ENCODE peak calls at places on chromosomes 13 and 19, in ten cellular contexts. G, X, R, A, Q, V, M, I, L and P are unnamed samples.

GRCh38 chr13:24167666-24168391 is 7.3 kb downstream of the SPATA13 start:
- DNase-seq in G (no peak), X (no peak), R (no peak), A (no peak), Q (no peak), V (no peak), M (no peak), I (no peak), L (no peak), P (no peak)

GRCh38 chr13:27536361-27537101 is 83.8 kb downstream of the LNX2 start:
- DNase-seq in G (no peak), X (no peak), R (no peak), A (no peak), Q (no peak), V (no peak), M (peak), I (no peak), L (no peak), P (no peak)

GRCh38 chr19:400976-401835 is 7.7 kb downstream of the C2CD4C start:
- DNase-seq in G (no peak), X (no peak), R (no peak), A (no peak), Q (peak), V (no peak), M (peak), I (no peak), L (no peak), P (no peak)

GRCh38 chr19:9857920-9858746 is 23.0 kb downstream of the PIN1 start:
- DNase-seq in G (no peak), X (no peak), R (no peak), A (no peak), Q (no peak), V (no peak), M (no peak), I (no peak), L (no peak), P (no peak)

GRCh38 chr13:106440846-106441245 is 94.6 kb downstream of the EFNB2 start:
- DNase-seq in G (no peak), X (no peak), R (no peak), A (no peak), Q (no peak), V (no peak), M (no peak), I (no peak), L (no peak), P (no peak)

GRCh38 chr13:108859202-108860012 is 230.0 kb downstream of the MYO16 start:
- DNase-seq in G (peak), X (no peak), R (peak), A (no peak), Q (no peak), V (peak), M (no peak), I (no peak), L (peak), P (no peak)

GRCh38 chr13:99931462-99931861 is 40.1 kb downstream of the ZIC5 start:
- DNase-seq in G (no peak), X (no peak), R (no peak), A (no peak), Q (no peak), V (no peak), M (no peak), I (no peak), L (no peak), P (no peak)

GRCh38 chr13:89930861-89931260 is 1416.6 kb upstream of the MIR17HG start:
- DNase-seq in G (no peak), X (no peak), R (no peak), A (peak), Q (no peak), V (no peak), M (no peak), I (no peak), L (no peak), P (no peak)

GRCh38 chr13:76129305-76130040 is 493.3 kb downstream of the LMO7 start:
- DNase-seq in G (no peak), X (no peak), R (no peak), A (no peak), Q (no peak), V (no peak), M (no peak), I (no peak), L (no peak), P (no peak)

GRCh38 chr13:73717632-73718031 is 416.6 kb downstream of the KLF12 start:
- DNase-seq in G (peak), X (no peak), R (no peak), A (no peak), Q (no peak), V (peak), M (no peak), I (no peak), L (peak), P (no peak)

GRCh38 chr19:40556953-40557530 is 19.6 kb upstream of the SHKBP1 start:
- DNase-seq in G (no peak), X (no peak), R (no peak), A (no peak), Q (no peak), V (no peak), M (no peak), I (no peak), L (no peak), P (no peak)

GRCh38 chr13:41196620-41197019 is 2.3 kb upstream of the KBTBD7 start:
- DNase-seq in G (no peak), X (no peak), R (no peak), A (peak), Q (no peak), V (no peak), M (no peak), I (no peak), L (no peak), P (no peak)
- TF ChIP-seq CTCF in G (no peak), X (no peak), R (peak), A (no peak), Q (peak), V (peak), M (no peak), I (no peak), L (peak), P (no peak)

GRCh38 chr19:46016426-46017094 is 6.3 kb downstream of the PGLYRP1 start:
- DNase-seq in G (peak), X (peak), R (peak), A (peak), Q (peak), V (no peak), M (peak), I (peak), L (peak), P (peak)
- TF ChIP-seq CTCF in G (peak), X (peak), R (peak), A (peak), Q (peak), V (peak), M (peak), I (peak), L (peak), P (peak)

DNA sequence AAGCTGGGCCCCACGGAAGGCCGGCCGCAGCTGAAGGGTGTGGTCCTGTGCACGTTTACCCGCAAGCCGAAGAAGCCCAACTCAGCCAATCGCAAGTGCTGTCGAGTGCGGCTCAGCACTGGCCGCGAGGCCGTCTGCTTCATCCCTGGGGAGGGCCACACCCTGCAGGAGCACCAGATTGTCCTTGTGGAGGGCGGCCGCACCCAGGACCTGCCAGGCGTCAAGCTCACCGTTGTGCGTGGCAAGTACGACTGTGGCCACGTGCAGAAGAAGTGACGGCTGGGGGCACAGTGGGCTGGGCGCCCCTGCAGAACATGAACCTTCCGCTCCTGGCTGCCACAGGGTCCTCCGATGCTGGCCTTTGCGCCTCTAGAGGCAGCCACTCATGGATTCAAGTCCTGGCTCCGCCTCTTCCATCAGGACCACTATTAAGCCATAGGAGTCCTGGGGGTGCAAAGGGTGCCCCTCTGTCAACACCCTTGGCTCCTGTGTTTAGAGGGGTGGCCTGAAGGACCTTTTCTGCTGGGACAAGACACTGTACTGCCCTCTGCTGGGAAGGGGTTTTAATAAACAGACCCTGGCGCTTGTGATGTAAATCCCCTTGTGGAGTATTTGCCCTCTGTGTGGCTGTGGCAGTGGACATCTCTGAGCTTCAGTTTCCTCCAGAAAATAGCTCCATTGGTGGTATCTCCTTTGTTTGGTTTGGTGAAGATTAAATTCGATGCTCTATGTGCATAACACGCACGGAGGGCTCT is 1.9 kb downstream of the MRPS12 start:
- DNase-seq in G (peak), X (no peak), R (no peak), A (peak), Q (peak), V (no peak), M (no peak), I (no peak), L (no peak), P (no peak)
- TF ChIP-seq CTCF in G (peak), X (no peak), R (peak), A (no peak), Q (peak), V (peak), M (peak), I (no peak), L (peak), P (peak)

DNA sequence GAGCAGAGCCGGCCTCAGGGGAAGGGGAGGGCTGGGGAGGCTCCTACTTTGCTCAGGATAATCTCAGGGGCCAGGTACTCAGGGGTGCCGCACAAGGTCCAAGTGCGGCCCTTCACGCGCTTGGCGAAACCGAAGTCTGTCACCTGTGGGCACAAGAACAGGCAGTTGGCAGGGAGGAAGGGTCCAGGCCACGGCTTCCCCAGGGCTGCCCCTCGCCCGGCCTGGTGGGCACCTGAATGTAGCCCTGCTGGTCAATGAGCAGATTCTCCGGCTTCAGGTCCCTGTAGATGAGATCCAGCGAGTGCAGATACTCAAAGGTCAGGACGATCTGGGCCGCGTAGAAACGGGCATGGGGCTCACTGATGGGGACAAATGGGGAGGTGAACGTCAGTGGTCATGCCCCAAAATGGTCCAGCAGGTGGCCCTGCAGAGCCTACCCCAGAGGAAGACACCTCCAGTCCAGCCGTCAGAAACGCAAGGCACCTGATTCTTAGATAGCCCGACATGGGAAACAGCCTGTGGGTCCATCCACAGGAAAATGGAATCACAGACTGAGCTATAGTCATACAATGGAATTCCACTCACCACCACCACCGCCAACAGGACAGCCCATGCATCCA is 7.1 kb upstream of the SAMD1 start:
- DNase-seq in G (no peak), X (no peak), R (no peak), A (no peak), Q (no peak), V (no peak), M (no peak), I (no peak), L (no peak), P (no peak)
- TF ChIP-seq CTCF in G (peak), X (no peak), R (peak), A (no peak), Q (peak), V (peak), M (peak), I (no peak), L (peak), P (peak)

DNA sequence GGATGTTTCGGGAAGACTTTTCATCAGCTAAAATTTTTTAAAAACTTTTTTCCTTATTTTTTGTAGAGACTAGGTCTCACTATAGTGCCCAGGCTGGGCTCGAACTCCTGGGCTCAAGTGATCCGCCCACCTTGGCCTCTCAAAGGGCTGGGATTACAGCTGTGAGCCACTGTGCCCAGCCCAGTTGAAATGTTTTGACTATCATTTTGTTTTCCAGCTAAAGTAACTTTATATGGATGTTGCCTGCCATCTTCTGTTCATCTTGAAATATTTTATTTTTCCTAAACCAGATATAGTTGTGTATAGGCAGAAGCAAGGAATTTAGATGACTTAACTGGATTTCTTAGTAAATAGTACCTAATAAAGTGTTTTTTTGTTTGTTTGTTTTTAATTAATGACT is 7.0 kb downstream of the CAB39L start:
- DNase-seq in G (peak), X (no peak), R (no peak), A (peak), Q (no peak), V (no peak), M (no peak), I (no peak), L (peak), P (no peak)
- TF ChIP-seq CTCF in G (no peak), X (no peak), R (peak), A (no peak), Q (no peak), V (no peak), M (peak), I (no peak), L (peak), P (no peak)

GRCh38 chr13:113121928-113122420 is 625 bp upstream of the F10 start:
- DNase-seq in G (no peak), X (no peak), R (no peak), A (no peak), Q (peak), V (no peak), M (no peak), I (no peak), L (no peak), P (peak)

GRCh38 chr13:113121183-113121927 is 1.2 kb upstream of the F10 start:
- DNase-seq in G (no peak), X (no peak), R (no peak), A (no peak), Q (no peak), V (no peak), M (no peak), I (no peak), L (no peak), P (peak)

GRCh38 chr13:113124211-113125025 is 1.8 kb downstream of the F10 start:
- DNase-seq in G (no peak), X (no peak), R (no peak), A (no peak), Q (no peak), V (no peak), M (no peak), I (no peak), L (no peak), P (peak)

GRCh38 chr13:113122571-113123225 is at the start of gene F10:
- DNase-seq in G (peak), X (peak), R (peak), A (peak), Q (peak), V (peak), M (peak), I (no peak), L (peak), P (peak)

DNA sequence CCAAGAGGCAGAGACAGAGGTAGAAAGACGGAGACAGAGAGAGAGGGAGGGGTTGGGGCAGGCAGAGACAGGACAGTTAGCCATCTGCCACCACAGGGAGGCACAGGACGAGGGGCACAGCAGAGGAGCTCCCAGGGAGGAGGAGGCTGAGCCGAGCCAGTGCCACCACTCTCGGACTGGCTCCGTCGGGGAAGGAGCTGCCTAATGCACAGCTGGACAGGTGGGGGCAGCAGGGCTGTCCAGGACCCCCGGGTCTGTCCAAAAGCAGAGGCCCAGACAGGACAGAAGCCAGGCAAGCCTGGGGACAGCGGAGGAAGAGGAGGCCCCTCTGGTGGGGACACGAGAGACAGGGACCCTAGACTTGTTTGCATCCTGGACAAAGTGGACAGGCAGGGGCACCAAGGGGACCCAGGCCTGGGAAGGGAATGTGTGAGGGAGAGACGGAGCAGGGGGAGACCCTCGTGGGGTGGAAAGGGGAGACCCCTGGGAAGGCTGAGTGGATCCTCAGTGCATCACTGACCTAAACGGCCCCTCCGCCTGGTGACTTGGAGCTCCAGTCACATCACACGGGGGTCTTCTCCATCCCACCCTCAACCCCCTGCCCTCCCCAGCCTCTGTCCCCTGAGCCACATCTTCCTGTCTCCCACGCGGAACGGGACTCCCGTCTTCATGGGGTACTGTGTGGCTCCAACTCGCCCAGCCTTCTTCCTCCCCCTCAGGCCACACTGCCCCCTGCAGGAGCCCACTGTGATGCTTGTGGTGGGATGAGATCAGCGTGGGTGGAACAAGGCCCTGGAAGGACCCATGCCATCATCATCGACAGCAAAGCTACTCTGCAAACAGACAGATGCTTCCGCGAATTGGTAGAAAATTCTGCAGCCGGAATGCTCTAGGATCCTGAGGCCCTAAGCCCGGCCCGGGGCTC is 889 bp downstream of the F10 start:
- DNase-seq in G (no peak), X (no peak), R (no peak), A (no peak), Q (peak), V (no peak), M (no peak), I (peak), L (no peak), P (peak)
- TF ChIP-seq CTCF in G (no peak), X (no peak), R (peak), A (no peak), Q (peak), V (peak), M (no peak), I (no peak), L (peak), P (peak)

GRCh38 chr19:35554076-35554475 is 8.7 kb downstream of the TMEM147 start:
- DNase-seq in G (no peak), X (no peak), R (no peak), A (no peak), Q (no peak), V (no peak), M (no peak), I (no peak), L (no peak), P (no peak)

GRCh38 chr19:35556846-35557538 is 6.5 kb downstream of the ATP4A start:
- DNase-seq in G (no peak), X (no peak), R (no peak), A (no peak), Q (no peak), V (no peak), M (no peak), I (no peak), L (no peak), P (no peak)

GRCh38 chr19:35553385-35554000 is 8.1 kb downstream of the TMEM147 start:
- DNase-seq in G (no peak), X (no peak), R (no peak), A (no peak), Q (no peak), V (no peak), M (no peak), I (no peak), L (no peak), P (no peak)

GRCh38 chr19:35556025-35556590 is 7.3 kb downstream of the ATP4A start:
- DNase-seq in G (no peak), X (no peak), R (no peak), A (no peak), Q (no peak), V (no peak), M (no peak), I (no peak), L (no peak), P (no peak)

DNA sequence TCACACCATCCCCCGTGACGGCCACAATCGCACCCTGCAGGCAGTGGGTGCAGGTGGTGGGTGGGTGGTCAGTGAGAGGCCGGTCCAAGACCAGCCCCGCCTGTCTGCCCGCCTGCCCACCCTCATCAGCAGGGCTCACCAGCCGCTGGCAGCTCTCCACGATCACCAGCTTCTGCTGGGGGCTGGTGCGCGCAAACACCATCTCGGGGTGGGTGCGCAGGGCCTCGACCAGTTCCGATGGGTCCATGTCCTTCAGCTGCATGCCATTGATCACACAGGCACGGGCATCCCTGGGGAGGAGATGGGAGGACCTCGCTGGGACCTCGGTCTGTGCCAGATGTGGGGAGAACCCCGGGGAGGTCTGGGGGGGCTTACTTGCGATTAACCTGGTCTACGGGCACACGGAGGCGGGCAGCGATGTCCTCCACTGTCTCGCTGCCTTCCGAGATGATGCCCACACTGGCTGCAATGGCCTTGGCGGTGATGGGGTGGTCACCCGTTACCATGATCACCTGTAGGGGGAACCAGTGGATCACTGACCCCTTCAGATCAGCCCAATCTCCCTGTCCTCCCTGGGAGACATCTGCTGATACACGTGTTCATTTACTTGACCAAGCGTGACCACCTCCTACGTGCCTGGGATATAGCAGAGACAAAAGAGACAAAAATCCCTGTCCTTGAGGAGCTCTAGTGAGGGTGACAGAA is 8.0 kb downstream of the ATP4A start:
- DNase-seq in G (peak), X (no peak), R (no peak), A (no peak), Q (peak), V (no peak), M (no peak), I (peak), L (no peak), P (no peak)
- TF ChIP-seq CTCF in G (no peak), X (no peak), R (peak), A (no peak), Q (peak), V (peak), M (peak), I (no peak), L (peak), P (peak)